ENCODE peak calls at places on chromosome 20, in eight cellular contexts. One of them, this sample, is unnamed.

GRCh38 chr20:53028337-53029007 is 56.3 kb downstream of the TSHZ2 start:
- DNase-seq in IMR-90: no peak
- DNase-seq in GM23338: no peak
- DNase-seq in esophagus muscularis mucosa: peak; percentile 78
- DNase-seq in right cardiac atrium: no peak
- DNase-seq in sigmoid colon: no peak
- DNase-seq in GM23248: peak; percentile 79
- DNase-seq in breast epithelium: no peak
- DNase-seq in this sample: no peak

GRCh38 chr20:44703183-44703925 is 11.8 kb upstream of the CCN5 start:
- DNase-seq in IMR-90: no peak
- DNase-seq in GM23338: no peak
- DNase-seq in esophagus muscularis mucosa: no peak
- DNase-seq in right cardiac atrium: peak; percentile 12
- DNase-seq in sigmoid colon: no peak
- DNase-seq in GM23248: no peak
- DNase-seq in breast epithelium: no peak
- DNase-seq in this sample: no peak

GRCh38 chr20:47773381-47773786 is 11.9 kb downstream of the SULF2 start:
- DNase-seq in IMR-90: no peak
- DNase-seq in GM23338: no peak
- DNase-seq in esophagus muscularis mucosa: no peak
- DNase-seq in right cardiac atrium: peak; percentile 79
- DNase-seq in sigmoid colon: no peak
- DNase-seq in GM23248: no peak
- DNase-seq in breast epithelium: peak; percentile 46
- DNase-seq in this sample: no peak

GRCh38 chr20:44990425-44990824 is 24.1 kb downstream of the STK4 start:
- DNase-seq in IMR-90: no peak
- DNase-seq in GM23338: no peak
- DNase-seq in esophagus muscularis mucosa: no peak
- DNase-seq in right cardiac atrium: no peak
- DNase-seq in sigmoid colon: no peak
- DNase-seq in GM23248: peak; percentile 71
- DNase-seq in breast epithelium: no peak
- DNase-seq in this sample: no peak

GRCh38 chr20:16004108-16004854 is 569.0 kb downstream of the KIF16B start:
- DNase-seq in IMR-90: no peak
- DNase-seq in GM23338: no peak
- DNase-seq in esophagus muscularis mucosa: no peak
- DNase-seq in right cardiac atrium: peak; percentile 79
- DNase-seq in sigmoid colon: no peak
- DNase-seq in GM23248: no peak
- DNase-seq in breast epithelium: no peak
- DNase-seq in this sample: no peak

GRCh38 chr20:57660510-57661199 is 40.4 kb upstream of the ZBP1 start:
- DNase-seq in IMR-90: no peak
- DNase-seq in GM23338: no peak
- DNase-seq in esophagus muscularis mucosa: no peak
- DNase-seq in right cardiac atrium: no peak
- DNase-seq in sigmoid colon: peak; percentile 26
- DNase-seq in GM23248: no peak
- DNase-seq in breast epithelium: peak; percentile 15
- DNase-seq in this sample: no peak

GRCh38 chr20:57901526-57901925 is 191.7 kb upstream of the PMEPA1 start:
- DNase-seq in IMR-90: no peak
- DNase-seq in GM23338: no peak
- DNase-seq in esophagus muscularis mucosa: no peak
- DNase-seq in right cardiac atrium: no peak
- DNase-seq in sigmoid colon: no peak
- DNase-seq in GM23248: no peak
- DNase-seq in breast epithelium: no peak
- DNase-seq in this sample: no peak

GRCh38 chr20:36726168-36726567 is 19.7 kb downstream of the NDRG3 start:
- DNase-seq in IMR-90: peak; percentile 34
- DNase-seq in GM23338: no peak
- DNase-seq in esophagus muscularis mucosa: no peak
- DNase-seq in right cardiac atrium: no peak
- DNase-seq in sigmoid colon: no peak
- DNase-seq in GM23248: peak; percentile 32
- DNase-seq in breast epithelium: no peak
- DNase-seq in this sample: no peak

GRCh38 chr20:63969851-63970713 is at the start of gene ZNF512B:
- DNase-seq in IMR-90: peak; percentile 50
- DNase-seq in GM23338: peak; percentile 87
- DNase-seq in esophagus muscularis mucosa: no peak
- DNase-seq in right cardiac atrium: peak; percentile 93
- DNase-seq in sigmoid colon: peak; percentile 83
- DNase-seq in GM23248: peak; percentile 76
- DNase-seq in breast epithelium: peak; percentile 26
- DNase-seq in this sample: peak; percentile 58

GRCh38 chr20:36676701-36677421 is 30.9 kb upstream of the SLA2 start:
- DNase-seq in IMR-90: no peak
- DNase-seq in GM23338: peak; percentile 89
- DNase-seq in esophagus muscularis mucosa: no peak
- DNase-seq in right cardiac atrium: no peak
- DNase-seq in sigmoid colon: no peak
- DNase-seq in GM23248: no peak
- DNase-seq in breast epithelium: no peak
- DNase-seq in this sample: no peak

GRCh38 chr20:23246682-23247664 is 103.6 kb upstream of the NXT1 start:
- DNase-seq in IMR-90: no peak
- DNase-seq in GM23338: no peak
- DNase-seq in esophagus muscularis mucosa: no peak
- DNase-seq in right cardiac atrium: peak; percentile 72
- DNase-seq in sigmoid colon: no peak
- DNase-seq in GM23248: no peak
- DNase-seq in breast epithelium: no peak
- DNase-seq in this sample: no peak

GRCh38 chr20:45836841-45837240 is 3.2 kb downstream of the SNX21 start:
- DNase-seq in IMR-90: no peak
- DNase-seq in GM23338: no peak
- DNase-seq in esophagus muscularis mucosa: no peak
- DNase-seq in right cardiac atrium: no peak
- DNase-seq in sigmoid colon: no peak
- DNase-seq in GM23248: peak; percentile 40
- DNase-seq in breast epithelium: no peak
- DNase-seq in this sample: no peak

GRCh38 chr20:4112490-4113420 is 97.4 kb upstream of the RNF24 start:
- DNase-seq in IMR-90: peak; percentile 58
- DNase-seq in GM23338: no peak
- DNase-seq in esophagus muscularis mucosa: no peak
- DNase-seq in right cardiac atrium: peak; percentile 81
- DNase-seq in sigmoid colon: no peak
- DNase-seq in GM23248: peak; percentile 58
- DNase-seq in breast epithelium: peak; percentile 56
- DNase-seq in this sample: no peak

DNA sequence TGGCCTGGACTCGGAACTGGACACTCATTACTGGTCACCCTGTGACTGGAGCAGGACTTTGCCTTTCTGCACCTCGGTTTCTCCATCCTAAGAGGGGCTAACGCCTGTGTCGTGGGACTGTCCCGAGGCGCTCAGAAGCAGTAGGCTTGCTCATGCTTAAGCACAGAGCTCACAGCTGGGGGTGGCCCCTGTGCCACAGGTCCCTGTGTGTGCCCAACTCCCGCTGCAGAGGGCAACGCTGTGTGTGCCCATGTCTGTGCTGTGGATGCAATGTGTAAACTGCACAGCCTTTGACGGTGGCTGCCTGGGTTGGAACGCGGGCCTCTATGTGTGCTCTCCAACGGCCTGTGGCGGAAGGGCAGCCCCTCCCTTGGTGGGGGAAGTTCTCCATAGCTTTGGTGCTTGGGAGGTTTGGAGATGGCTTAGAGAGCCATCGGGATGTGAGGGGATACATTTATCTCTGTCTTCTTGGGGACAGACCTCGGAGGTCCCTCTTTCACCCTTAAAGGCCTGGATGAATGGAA is 10.7 kb upstream of the GATA5 start:
- DNase-seq in IMR-90: no peak
- DNase-seq in GM23338: no peak
- DNase-seq in esophagus muscularis mucosa: no peak
- DNase-seq in right cardiac atrium: no peak
- DNase-seq in sigmoid colon: no peak
- DNase-seq in GM23248: no peak
- DNase-seq in breast epithelium: no peak
- DNase-seq in this sample: no peak
- H3K4me1 ChIP-seq in IMR-90: no peaks in the 10 kb centered on the region
- H3K4me1 ChIP-seq in GM23338: peaks cover 4% of the 10 kb centered on the region
- H3K4me1 ChIP-seq in esophagus muscularis mucosa: peaks cover 22% of the 10 kb centered on the region
- H3K4me1 ChIP-seq in right cardiac atrium: peaks cover 4% of the 10 kb centered on the region
- H3K4me1 ChIP-seq in sigmoid colon: no peaks in the 10 kb centered on the region
- H3K4me1 ChIP-seq in GM23248: no peaks in the 10 kb centered on the region
- H3K4me1 ChIP-seq in breast epithelium: no peaks in the 10 kb centered on the region
- H3K4me1 ChIP-seq in this sample: no peaks in the 10 kb centered on the region

DNA sequence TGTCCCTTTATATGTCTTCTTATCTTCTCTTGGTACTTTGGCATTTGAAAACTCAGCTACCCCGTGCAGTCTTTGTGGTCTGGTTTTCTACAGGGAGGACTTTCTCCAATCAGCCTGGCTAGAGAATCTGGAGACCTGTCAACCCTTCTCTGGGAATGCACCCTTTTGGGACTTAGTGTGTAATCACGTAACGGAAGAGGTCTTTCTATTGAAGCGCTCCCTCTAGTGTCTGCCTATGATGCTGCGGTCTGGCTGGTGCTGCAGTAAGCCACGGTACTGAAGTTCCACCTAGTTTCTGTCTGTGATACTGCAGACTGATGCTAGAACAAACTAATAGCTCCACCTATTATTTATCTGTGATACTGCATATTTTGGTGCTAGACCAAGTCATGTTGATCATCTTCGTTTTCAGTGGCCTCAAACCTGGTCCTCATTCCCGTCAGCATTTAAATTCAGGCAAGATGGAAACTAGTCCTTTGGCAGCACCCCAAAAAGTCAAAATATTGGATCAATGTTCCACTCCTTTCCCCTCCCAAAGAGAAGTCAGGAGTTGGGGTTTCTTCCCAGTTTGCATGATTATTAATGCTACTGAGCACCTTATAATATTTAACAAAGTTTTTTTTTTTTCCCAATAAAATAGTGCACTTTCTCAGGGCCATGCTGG is 12.5 kb upstream of the SIRPB2 start:
- DNase-seq in IMR-90: peak; percentile 92
- DNase-seq in GM23338: peak; percentile 94
- DNase-seq in esophagus muscularis mucosa: peak; percentile 89
- DNase-seq in right cardiac atrium: peak; percentile 74
- DNase-seq in sigmoid colon: no peak
- DNase-seq in GM23248: peak; percentile 95
- DNase-seq in breast epithelium: peak; percentile 63
- DNase-seq in this sample: peak; percentile 64
- H3K4me1 ChIP-seq in IMR-90: no peaks in the 10 kb centered on the region
- H3K4me1 ChIP-seq in GM23338: no peaks in the 10 kb centered on the region
- H3K4me1 ChIP-seq in esophagus muscularis mucosa: no peaks in the 10 kb centered on the region
- H3K4me1 ChIP-seq in right cardiac atrium: no peaks in the 10 kb centered on the region
- H3K4me1 ChIP-seq in sigmoid colon: no peaks in the 10 kb centered on the region
- H3K4me1 ChIP-seq in GM23248: peaks cover 16% of the 10 kb centered on the region
- H3K4me1 ChIP-seq in breast epithelium: no peaks in the 10 kb centered on the region
- H3K4me1 ChIP-seq in this sample: no peaks in the 10 kb centered on the region

GRCh38 chr20:50151034-50151743 is 2.3 kb downstream of the PEDS1 start:
- DNase-seq in IMR-90: no peak
- DNase-seq in GM23338: peak; percentile 60
- DNase-seq in esophagus muscularis mucosa: no peak
- DNase-seq in right cardiac atrium: no peak
- DNase-seq in sigmoid colon: no peak
- DNase-seq in GM23248: peak; percentile 47
- DNase-seq in breast epithelium: no peak
- DNase-seq in this sample: no peak

GRCh38 chr20:50152394-50153152 is 950 bp downstream of the PEDS1 start:
- DNase-seq in IMR-90: no peak
- DNase-seq in GM23338: peak; percentile 67
- DNase-seq in esophagus muscularis mucosa: no peak
- DNase-seq in right cardiac atrium: no peak
- DNase-seq in sigmoid colon: no peak
- DNase-seq in GM23248: peak; percentile 50
- DNase-seq in breast epithelium: no peak
- DNase-seq in this sample: no peak

GRCh38 chr20:50146732-50147662 is 6.5 kb downstream of the PEDS1 start:
- DNase-seq in IMR-90: peak; percentile 43
- DNase-seq in GM23338: peak; percentile 62
- DNase-seq in esophagus muscularis mucosa: no peak
- DNase-seq in right cardiac atrium: peak; percentile 70
- DNase-seq in sigmoid colon: no peak
- DNase-seq in GM23248: no peak
- DNase-seq in breast epithelium: no peak
- DNase-seq in this sample: peak; percentile 90

GRCh38 chr20:50146214-50146613 is 7.3 kb downstream of the PEDS1 start:
- DNase-seq in IMR-90: peak; percentile 53
- DNase-seq in GM23338: no peak
- DNase-seq in esophagus muscularis mucosa: no peak
- DNase-seq in right cardiac atrium: no peak
- DNase-seq in sigmoid colon: no peak
- DNase-seq in GM23248: no peak
- DNase-seq in breast epithelium: no peak
- DNase-seq in this sample: no peak

GRCh38 chr20:50149481-50150254 is 3.9 kb downstream of the PEDS1 start:
- DNase-seq in IMR-90: no peak
- DNase-seq in GM23338: no peak
- DNase-seq in esophagus muscularis mucosa: no peak
- DNase-seq in right cardiac atrium: no peak
- DNase-seq in sigmoid colon: no peak
- DNase-seq in GM23248: no peak
- DNase-seq in breast epithelium: no peak
- DNase-seq in this sample: no peak
- H3K4me1 ChIP-seq in IMR-90: peaks cover 43% of the 10 kb centered on the region
- H3K4me1 ChIP-seq in GM23338: peaks cover 47% of the 10 kb centered on the region
- H3K4me1 ChIP-seq in esophagus muscularis mucosa: peaks cover 89% of the 10 kb centered on the region
- H3K4me1 ChIP-seq in right cardiac atrium: peaks cover 17% of the 10 kb centered on the region
- H3K4me1 ChIP-seq in sigmoid colon: peaks cover 59% of the 10 kb centered on the region
- H3K4me1 ChIP-seq in GM23248: peaks cover 44% of the 10 kb centered on the region
- H3K4me1 ChIP-seq in breast epithelium: peaks cover 29% of the 10 kb centered on the region
- H3K4me1 ChIP-seq in this sample: peaks cover 46% of the 10 kb centered on the region

DNA sequence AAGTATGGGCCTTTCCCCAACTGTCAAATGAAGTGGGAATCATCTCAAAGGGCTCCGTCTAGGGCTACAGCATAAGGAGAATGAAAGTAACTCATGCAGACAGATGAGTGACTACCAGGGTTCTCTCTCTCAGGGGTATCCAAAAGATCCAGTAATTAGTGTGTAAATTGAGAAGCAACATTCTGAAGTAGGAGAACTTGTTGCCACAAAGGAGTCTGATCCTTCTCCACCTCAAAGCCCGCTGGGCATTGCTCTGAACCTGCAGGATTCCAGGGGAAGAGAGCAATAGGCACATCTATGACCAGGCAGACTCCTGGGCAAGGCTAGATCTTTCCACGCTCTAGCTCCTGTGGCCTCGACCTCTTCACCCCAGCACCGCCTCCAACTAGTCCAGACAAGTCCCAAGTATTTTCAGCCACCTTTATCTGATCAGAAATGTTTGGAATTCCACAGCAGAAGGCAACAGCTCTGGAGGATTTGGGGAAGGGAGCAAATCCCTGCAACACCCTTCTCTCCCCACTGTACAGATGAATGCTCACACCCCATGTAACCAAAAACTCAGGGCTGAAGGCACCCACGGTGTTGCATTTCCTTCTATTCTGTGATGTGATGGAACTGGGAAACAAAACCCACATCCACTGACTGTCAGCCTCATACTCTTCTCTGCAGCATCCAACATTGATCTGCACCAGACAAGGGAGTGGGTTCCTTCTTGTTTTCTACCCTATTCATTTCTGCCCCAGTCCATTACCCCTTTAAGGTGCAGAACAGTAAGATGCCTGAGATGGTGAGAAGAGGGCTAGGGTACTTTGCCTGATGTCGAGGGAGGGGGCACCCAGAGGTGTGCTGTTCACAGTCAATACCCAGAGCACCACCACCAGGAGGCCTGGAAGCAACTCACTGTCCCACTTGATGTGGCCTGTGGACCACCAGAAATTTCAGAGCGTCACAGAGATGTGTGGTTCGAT is 41.0 kb downstream of the COX4I2 start:
- DNase-seq in IMR-90: no peak
- DNase-seq in GM23338: peak; percentile 57
- DNase-seq in esophagus muscularis mucosa: no peak
- DNase-seq in right cardiac atrium: no peak
- DNase-seq in sigmoid colon: no peak
- DNase-seq in GM23248: no peak
- DNase-seq in breast epithelium: no peak
- DNase-seq in this sample: no peak
- H3K4me1 ChIP-seq in IMR-90: peaks cover 36% of the 10 kb centered on the region
- H3K4me1 ChIP-seq in GM23338: peaks cover 17% of the 10 kb centered on the region
- H3K4me1 ChIP-seq in esophagus muscularis mucosa: peaks cover 91% of the 10 kb centered on the region
- H3K4me1 ChIP-seq in right cardiac atrium: peaks cover 57% of the 10 kb centered on the region
- H3K4me1 ChIP-seq in sigmoid colon: peaks cover 11% of the 10 kb centered on the region
- H3K4me1 ChIP-seq in GM23248: peaks cover 33% of the 10 kb centered on the region
- H3K4me1 ChIP-seq in breast epithelium: peaks cover 31% of the 10 kb centered on the region
- H3K4me1 ChIP-seq in this sample: peaks cover 64% of the 10 kb centered on the region